ENCODE peak calls at places on chromosomes 5 and 9, in nine cellular contexts. One of them, this sample, is unnamed.

GRCh38 chr5:171906703-171907590 is 99.5 kb downstream of the FBXW11 start:
- DNase-seq in NCI-H774: no peak
- DNase-seq in AG08396: no peak
- DNase-seq in NCI-H69: no peak
- DNase-seq in EH: no peak
- DNase-seq in EL: no peak
- DNase-seq in foreskin fibroblast: no peak
- DNase-seq in psoas muscle: no peak
- DNase-seq in amniotic stem cell: no peak
- DNase-seq in this sample: no peak

GRCh38 chr5:160837749-160838593 is 14.0 kb downstream of the ATP10B start:
- DNase-seq in NCI-H774: no peak
- DNase-seq in AG08396: no peak
- DNase-seq in NCI-H69: peak
- DNase-seq in EH: no peak
- DNase-seq in EL: no peak
- DNase-seq in foreskin fibroblast: peak
- DNase-seq in psoas muscle: no peak
- DNase-seq in amniotic stem cell: no peak
- DNase-seq in this sample: no peak

GRCh38 chr5:39905356-39905755 is 480.6 kb upstream of the DAB2 start:
- DNase-seq in NCI-H774: no peak
- DNase-seq in AG08396: no peak
- DNase-seq in NCI-H69: no peak
- DNase-seq in EH: no peak
- DNase-seq in EL: no peak
- DNase-seq in foreskin fibroblast: no peak
- DNase-seq in psoas muscle: no peak
- DNase-seq in amniotic stem cell: no peak
- DNase-seq in this sample: no peak

GRCh38 chr9:99389087-99390033 is 167.3 kb downstream of the SEC61B start:
- DNase-seq in NCI-H774: no peak
- DNase-seq in AG08396: no peak
- DNase-seq in NCI-H69: no peak
- DNase-seq in EH: peak
- DNase-seq in EL: peak
- DNase-seq in foreskin fibroblast: peak
- DNase-seq in psoas muscle: no peak
- DNase-seq in amniotic stem cell: no peak
- DNase-seq in this sample: no peak

GRCh38 chr5:123206618-123207320 is 117.7 kb downstream of the PRDM6 start:
- DNase-seq in NCI-H774: no peak
- DNase-seq in AG08396: no peak
- DNase-seq in NCI-H69: no peak
- DNase-seq in EH: peak
- DNase-seq in EL: peak
- DNase-seq in foreskin fibroblast: peak
- DNase-seq in psoas muscle: no peak
- DNase-seq in amniotic stem cell: no peak
- DNase-seq in this sample: no peak

GRCh38 chr5:91419136-91419535 is 36.0 kb upstream of the ARRDC3 start:
- DNase-seq in NCI-H774: no peak
- DNase-seq in AG08396: no peak
- DNase-seq in NCI-H69: no peak
- DNase-seq in EH: no peak
- DNase-seq in EL: no peak
- DNase-seq in foreskin fibroblast: no peak
- DNase-seq in psoas muscle: no peak
- DNase-seq in amniotic stem cell: no peak
- DNase-seq in this sample: no peak

GRCh38 chr5:64301566-64301965 is 135.9 kb downstream of the RNF180 start:
- DNase-seq in NCI-H774: no peak
- DNase-seq in AG08396: no peak
- DNase-seq in NCI-H69: no peak
- DNase-seq in EH: peak
- DNase-seq in EL: peak
- DNase-seq in foreskin fibroblast: no peak
- DNase-seq in psoas muscle: no peak
- DNase-seq in amniotic stem cell: no peak
- DNase-seq in this sample: no peak

GRCh38 chr5:23684103-23684502 is 176.7 kb downstream of the PRDM9 start:
- DNase-seq in NCI-H774: no peak
- DNase-seq in AG08396: no peak
- DNase-seq in NCI-H69: no peak
- DNase-seq in EH: no peak
- DNase-seq in EL: no peak
- DNase-seq in foreskin fibroblast: no peak
- DNase-seq in psoas muscle: no peak
- DNase-seq in amniotic stem cell: no peak
- DNase-seq in this sample: no peak

GRCh38 chr5:43973908-43974307 is 370.9 kb downstream of the NNT start:
- DNase-seq in NCI-H774: no peak
- DNase-seq in AG08396: no peak
- DNase-seq in NCI-H69: no peak
- DNase-seq in EH: no peak
- DNase-seq in EL: no peak
- DNase-seq in foreskin fibroblast: no peak
- DNase-seq in psoas muscle: no peak
- DNase-seq in amniotic stem cell: no peak
- DNase-seq in this sample: no peak

GRCh38 chr5:95382843-95383242 is 8.3 kb upstream of the FAM81B start:
- DNase-seq in NCI-H774: peak
- DNase-seq in AG08396: no peak
- DNase-seq in NCI-H69: peak
- DNase-seq in EH: no peak
- DNase-seq in EL: no peak
- DNase-seq in foreskin fibroblast: no peak
- DNase-seq in psoas muscle: no peak
- DNase-seq in amniotic stem cell: no peak
- DNase-seq in this sample: no peak

GRCh38 chr9:132588501-132589147 is 6.2 kb downstream of the BARHL1 start:
- DNase-seq in NCI-H774: no peak
- DNase-seq in AG08396: no peak
- DNase-seq in NCI-H69: no peak
- DNase-seq in EH: no peak
- DNase-seq in EL: no peak
- DNase-seq in foreskin fibroblast: no peak
- DNase-seq in psoas muscle: no peak
- DNase-seq in amniotic stem cell: no peak
- DNase-seq in this sample: no peak

GRCh38 chr5:52269853-52270252 is 517.9 kb upstream of the ITGA1 start:
- DNase-seq in NCI-H774: peak
- DNase-seq in AG08396: no peak
- DNase-seq in NCI-H69: peak
- DNase-seq in EH: no peak
- DNase-seq in EL: no peak
- DNase-seq in foreskin fibroblast: no peak
- DNase-seq in psoas muscle: no peak
- DNase-seq in amniotic stem cell: no peak
- DNase-seq in this sample: no peak

GRCh38 chr9:71285191-71285656 is 163.8 kb upstream of the TRPM3 start:
- DNase-seq in NCI-H774: peak
- DNase-seq in AG08396: peak
- DNase-seq in NCI-H69: peak
- DNase-seq in EH: peak
- DNase-seq in EL: peak
- DNase-seq in foreskin fibroblast: peak
- DNase-seq in psoas muscle: no peak
- DNase-seq in amniotic stem cell: peak
- DNase-seq in this sample: peak

GRCh38 chr5:37724395-37725125 is 115.3 kb downstream of the GDNF start:
- DNase-seq in NCI-H774: no peak
- DNase-seq in AG08396: no peak
- DNase-seq in NCI-H69: no peak
- DNase-seq in EH: peak
- DNase-seq in EL: peak
- DNase-seq in foreskin fibroblast: peak
- DNase-seq in psoas muscle: no peak
- DNase-seq in amniotic stem cell: no peak
- DNase-seq in this sample: no peak

GRCh38 chr9:114008667-114009410 is 69.3 kb downstream of the AMBP start:
- DNase-seq in NCI-H774: no peak
- DNase-seq in AG08396: no peak
- DNase-seq in NCI-H69: no peak
- DNase-seq in EH: no peak
- DNase-seq in EL: no peak
- DNase-seq in foreskin fibroblast: no peak
- DNase-seq in psoas muscle: no peak
- DNase-seq in amniotic stem cell: no peak
- DNase-seq in this sample: no peak

GRCh38 chr9:96061293-96061987 is 185.9 kb downstream of the ERCC6L2 start:
- DNase-seq in NCI-H774: no peak
- DNase-seq in AG08396: peak
- DNase-seq in NCI-H69: peak
- DNase-seq in EH: peak
- DNase-seq in EL: peak
- DNase-seq in foreskin fibroblast: peak
- DNase-seq in psoas muscle: no peak
- DNase-seq in amniotic stem cell: no peak
- DNase-seq in this sample: peak

GRCh38 chr5:36998578-36998977 is 122.0 kb downstream of the NIPBL start:
- DNase-seq in NCI-H774: no peak
- DNase-seq in AG08396: no peak
- DNase-seq in NCI-H69: no peak
- DNase-seq in EH: no peak
- DNase-seq in EL: no peak
- DNase-seq in foreskin fibroblast: no peak
- DNase-seq in psoas muscle: no peak
- DNase-seq in amniotic stem cell: no peak
- DNase-seq in this sample: no peak

GRCh38 chr5:140881889-140882590 is at the start of gene PCDHA13:
- DNase-seq in NCI-H774: no peak
- DNase-seq in AG08396: peak
- DNase-seq in NCI-H69: no peak
- DNase-seq in EH: no peak
- DNase-seq in EL: no peak
- DNase-seq in foreskin fibroblast: no peak
- DNase-seq in psoas muscle: no peak
- DNase-seq in amniotic stem cell: no peak
- DNase-seq in this sample: no peak

GRCh38 chr9:127835930-127836586 is 18.4 kb downstream of the ENG start:
- DNase-seq in NCI-H774: no peak
- DNase-seq in AG08396: peak
- DNase-seq in NCI-H69: no peak
- DNase-seq in EH: peak
- DNase-seq in EL: peak
- DNase-seq in foreskin fibroblast: peak
- DNase-seq in psoas muscle: peak
- DNase-seq in amniotic stem cell: peak
- DNase-seq in this sample: no peak

GRCh38 chr5:44860267-44860666 is 51.5 kb downstream of the MRPS30 start:
- DNase-seq in NCI-H774: no peak
- DNase-seq in AG08396: no peak
- DNase-seq in NCI-H69: no peak
- DNase-seq in EH: no peak
- DNase-seq in EL: no peak
- DNase-seq in foreskin fibroblast: no peak
- DNase-seq in psoas muscle: no peak
- DNase-seq in amniotic stem cell: no peak
- DNase-seq in this sample: no peak

GRCh38 chr9:120931278-120932085 is 4.9 kb upstream of the TRAF1 start:
- DNase-seq in NCI-H774: no peak
- DNase-seq in AG08396: peak
- DNase-seq in NCI-H69: peak
- DNase-seq in EH: peak
- DNase-seq in EL: peak
- DNase-seq in foreskin fibroblast: peak
- DNase-seq in psoas muscle: no peak
- DNase-seq in amniotic stem cell: no peak
- DNase-seq in this sample: no peak

GRCh38 chr5:54301852-54302251 is 8.5 kb downstream of the ARL15 start:
- DNase-seq in NCI-H774: no peak
- DNase-seq in AG08396: no peak
- DNase-seq in NCI-H69: no peak
- DNase-seq in EH: no peak
- DNase-seq in EL: no peak
- DNase-seq in foreskin fibroblast: no peak
- DNase-seq in psoas muscle: no peak
- DNase-seq in amniotic stem cell: no peak
- DNase-seq in this sample: no peak

GRCh38 chr9:86098793-86099694 is at the start of gene GOLM1:
- DNase-seq in NCI-H774: peak
- DNase-seq in AG08396: peak
- DNase-seq in NCI-H69: peak
- DNase-seq in EH: peak
- DNase-seq in EL: peak
- DNase-seq in foreskin fibroblast: peak
- DNase-seq in psoas muscle: peak
- DNase-seq in amniotic stem cell: no peak
- DNase-seq in this sample: no peak

GRCh38 chr9:113131689-113132151 is 19.1 kb upstream of the SLC31A2 start:
- DNase-seq in NCI-H774: no peak
- DNase-seq in AG08396: peak
- DNase-seq in NCI-H69: no peak
- DNase-seq in EH: peak
- DNase-seq in EL: no peak
- DNase-seq in foreskin fibroblast: peak
- DNase-seq in psoas muscle: no peak
- DNase-seq in amniotic stem cell: no peak
- DNase-seq in this sample: no peak